ENCODE peak calls at places on chromosomes 7 and 10, in five cellular contexts. G, S, M, O and W are unnamed samples.

GRCh38 chr10:11345224-11346054 is 266.0 kb downstream of the USP6NL start:
- DNase-seq in G (peak; percentile 36), O (no peak), M (peak; percentile 72), S (no peak), W (peak; percentile 53)

GRCh38 chr10:71868192-71868697 is 17.2 kb upstream of the PSAP start:
- DNase-seq in S (no peak), M (peak; percentile 55), G (peak; percentile 68), O (no peak), W (no peak)

GRCh38 chr7:29606287-29606721 is 42.7 kb downstream of the PRR15 start:
- DNase-seq in M (peak; percentile 78), G (peak; percentile 55), S (peak; percentile 26), O (no peak), W (peak; percentile 95)

GRCh38 chr10:101779544-101780186 is 3.6 kb downstream of the NPM3 start:
- DNase-seq in S (peak; percentile 66), G (peak; percentile 88), M (peak; percentile 91), O (peak; percentile 73), W (peak; percentile 68)

GRCh38 chr10:101071266-101071884 is 9.6 kb downstream of the KAZALD1 start:
- DNase-seq in O (no peak), G (peak; percentile 24), M (no peak), S (no peak), W (no peak)

GRCh38 chr10:110457851-110458582 is 39.7 kb upstream of the DUSP5 start:
- DNase-seq in O (no peak), M (no peak), G (peak; percentile 19), S (no peak), W (no peak)

GRCh38 chr7:3157541-3158287 is 114.0 kb upstream of the CARD11 start:
- DNase-seq in M (no peak), G (no peak), O (no peak), S (no peak), W (no peak)

GRCh38 chr7:23353172-23353571 is 54.0 kb downstream of the MALSU1 start:
- DNase-seq in G (no peak), S (no peak), O (no peak), M (no peak), W (no peak)

GRCh38 chr10:50991496-50992355 is 82.6 kb upstream of the PRKG1 start:
- DNase-seq in O (no peak), G (peak; percentile 61), S (peak; percentile 35), M (peak; percentile 73), W (peak; percentile 27)

GRCh38 chr7:39733881-39734571 is 110.7 kb downstream of the RALA start:
- DNase-seq in S (no peak), M (no peak), G (no peak), O (no peak), W (peak; percentile 38)

GRCh38 chr7:159197066-159197975 is 52.7 kb upstream of the VIPR2 start:
- DNase-seq in G (peak; percentile 11), S (peak; percentile 42), M (peak; percentile 43), O (peak; percentile 20), W (peak; percentile 18)

GRCh38 chr7:88789480-88790064 is 6.0 kb downstream of the TEX47 start:
- DNase-seq in S (no peak), M (no peak), G (no peak), O (no peak), W (peak; percentile 4)

GRCh38 chr10:80468806-80469421 is 14.8 kb downstream of the TSPAN14 start:
- DNase-seq in G (no peak), M (peak; percentile 28), O (no peak), S (no peak), W (no peak)

GRCh38 chr7:107446988-107447387 is 22.9 kb upstream of the GPR22 start:
- DNase-seq in S (no peak), O (no peak), G (no peak), M (no peak), W (no peak)

GRCh38 chr10:132385721-132386418 is 11.1 kb upstream of the PWWP2B start:
- DNase-seq in G (peak; percentile 16), S (peak; percentile 24), M (no peak), O (no peak), W (peak; percentile 56)

GRCh38 chr7:142866361-142867096 is 11.7 kb downstream of the EPHB6 start:
- DNase-seq in S (no peak), M (peak; percentile 45), O (no peak), G (peak; percentile 41), W (peak; percentile 61)

GRCh38 chr7:105940111-105940510 is 23.0 kb upstream of the CDHR3 start:
- DNase-seq in O (no peak), G (no peak), S (no peak), M (no peak), W (no peak)

GRCh38 chr7:5286933-5287332 is 4.2 kb downstream of the SLC29A4 start:
- DNase-seq in S (no peak), G (no peak), O (no peak), M (no peak), W (no peak)

GRCh38 chr7:22617166-22617565 is 109.8 kb upstream of the IL6 start:
- DNase-seq in G (no peak), O (no peak), S (no peak), M (no peak), W (no peak)

GRCh38 chr7:129914536-129915272 is 38.1 kb downstream of the UBE2H start:
- DNase-seq in O (no peak), M (no peak), S (no peak), G (no peak), W (no peak)

GRCh38 chr10:84783386-84783785 is 455.0 kb downstream of the CCSER2 start:
- DNase-seq in O (no peak), S (no peak), G (no peak), M (no peak), W (peak; percentile 8)

GRCh38 chr10:101725843-101726242 is 30.9 kb upstream of the FBXW4 start:
- DNase-seq in S (no peak), G (peak; percentile 45), O (no peak), M (peak; percentile 69), W (peak; percentile 90)

GRCh38 chr10:97539523-97540200 is 32.9 kb upstream of the ANKRD2 start:
- DNase-seq in S (peak; percentile 60), G (no peak), M (no peak), O (no peak), W (no peak)

GRCh38 chr10:6995846-6996245 is 415.0 kb downstream of the SFMBT2 start:
- DNase-seq in O (no peak), G (no peak), S (no peak), M (no peak), W (no peak)

GRCh38 chr7:4791738-4792536 is 16.5 kb downstream of the AP5Z1 start:
- DNase-seq in O (peak; percentile 71), M (peak; percentile 77), S (peak; percentile 79), G (peak; percentile 62), W (peak; percentile 54)

GRCh38 chr7:148084138-148084537 is 506.4 kb upstream of the C7orf33 start:
- DNase-seq in M (peak; percentile 38), S (no peak), O (no peak), G (peak; percentile 46), W (peak; percentile 19)

GRCh38 chr10:47370878-47371277 is 13.2 kb downstream of the ZNF488 start:
- DNase-seq in M (peak; percentile 11), O (no peak), G (no peak), S (peak; percentile 3), W (no peak)

GRCh38 chr7:141754939-141755338 is 9.0 kb upstream of the TAS2R3 start:
- DNase-seq in O (no peak), M (no peak), S (no peak), G (no peak), W (peak; percentile 19)

GRCh38 chr10:34699904-34700303 is 115.2 kb downstream of the PARD3 start:
- DNase-seq in O (no peak), S (no peak), G (no peak), M (no peak), W (peak; percentile 35)
- H3K4me1 ChIP-seq in O (no peaks in the 10 kb centered on the region), S (no peaks in the 10 kb centered on the region), G (peaks cover 25% of the 10 kb centered on the region), M (no peaks in the 10 kb centered on the region), W (peaks cover 5% of the 10 kb centered on the region)

GRCh38 chr10:86962981-86963310 is 4.5 kb downstream of the SNCG start:
- DNase-seq in G (no peak), O (no peak), S (peak; percentile 11), M (no peak), W (no peak)
- H3K4me1 ChIP-seq in G (peaks cover 30% of the 10 kb centered on the region), O (peaks cover 7% of the 10 kb centered on the region), S (peaks cover 22% of the 10 kb centered on the region), M (peaks cover 4% of the 10 kb centered on the region), W (peaks cover 4% of the 10 kb centered on the region)

DNA sequence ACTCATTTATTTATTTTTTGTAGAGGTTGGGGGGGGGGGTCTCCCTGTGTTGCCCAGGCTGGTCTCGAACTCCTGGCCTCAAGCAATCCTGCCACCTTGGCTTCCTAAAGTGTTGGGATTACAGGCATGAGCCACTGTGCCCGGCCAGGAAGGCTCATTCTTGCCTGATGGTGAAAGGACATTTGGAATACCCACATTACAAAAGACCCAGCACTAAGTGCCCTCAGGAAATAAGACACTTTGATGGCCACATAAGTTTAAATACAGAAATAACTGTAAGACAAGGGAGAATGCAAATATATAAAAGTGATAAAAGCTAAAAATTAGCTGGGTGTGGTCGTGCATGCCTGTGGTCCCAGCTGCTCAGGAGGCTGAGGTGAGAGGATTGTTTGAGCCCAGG is 8.0 kb upstream of the SERPINE1 start:
- DNase-seq in M (no peak), S (no peak), O (no peak), G (no peak), W (no peak)
- H3K4me1 ChIP-seq in M (no peaks in the 10 kb centered on the region), S (peaks cover 3% of the 10 kb centered on the region), O (no peaks in the 10 kb centered on the region), G (no peaks in the 10 kb centered on the region), W (no peaks in the 10 kb centered on the region)

GRCh38 chr10:61905837-61906236 is 4.3 kb downstream of the ARID5B start:
- DNase-seq in O (no peak), G (no peak), S (no peak), M (no peak), W (no peak)

GRCh38 chr10:61905446-61905725 is 3.9 kb downstream of the ARID5B start:
- DNase-seq in S (no peak), O (no peak), G (no peak), M (no peak), W (peak; percentile 34)

GRCh38 chr10:61907011-61907410 is 5.5 kb downstream of the ARID5B start:
- DNase-seq in O (no peak), M (no peak), S (no peak), G (no peak), W (no peak)

GRCh38 chr10:61906502-61906901 is 5.0 kb downstream of the ARID5B start:
- DNase-seq in S (no peak), O (no peak), G (no peak), M (no peak), W (no peak)

GRCh38 chr10:61907587-61907986 is 6.1 kb downstream of the ARID5B start:
- DNase-seq in G (no peak), O (no peak), S (no peak), M (no peak), W (no peak)
- H3K4me1 ChIP-seq in G (peaks cover 29% of the 10 kb centered on the region), O (peaks cover 11% of the 10 kb centered on the region), S (no peaks in the 10 kb centered on the region), M (peaks cover 3% of the 10 kb centered on the region), W (peaks cover 16% of the 10 kb centered on the region)

DNA sequence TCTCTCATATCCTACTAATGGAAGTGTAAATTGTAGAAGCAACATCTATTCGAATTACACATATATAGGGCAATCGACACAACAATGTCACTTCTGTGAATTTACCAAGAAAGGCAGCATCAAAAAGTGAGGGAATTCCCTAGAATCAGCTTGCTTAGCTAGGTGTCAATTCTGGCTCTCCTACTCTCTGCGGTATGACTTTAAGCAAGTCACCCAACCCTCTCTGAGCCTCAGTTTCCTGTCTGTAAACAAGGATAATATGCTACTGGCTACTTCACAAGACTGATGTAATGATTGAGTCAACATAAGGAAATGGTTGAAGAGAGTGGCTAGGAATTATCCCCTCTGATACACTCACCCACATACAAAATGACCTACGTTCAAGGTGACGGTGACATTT is 19.4 kb downstream of the CCDC6 start:
- DNase-seq in G (no peak), O (no peak), S (no peak), M (no peak), W (no peak)
- H3K4me1 ChIP-seq in G (peaks cover 30% of the 10 kb centered on the region), O (peaks cover 11% of the 10 kb centered on the region), S (peaks cover 3% of the 10 kb centered on the region), M (no peaks in the 10 kb centered on the region), W (peaks cover 16% of the 10 kb centered on the region)